ENCODE peak calls at places on chromosomes 5 and 9, in ten cellular contexts. One of them, this sample, is unnamed.

GRCh38 chr5:56170557-56170956 is 62.6 kb downstream of the ANKRD55 start:
- DNase-seq in fibroblast of lung: peak; percentile 65
- DNase-seq in left ventricle myocardium inferior: no peak
- DNase-seq in heart left ventricle: no peak
- DNase-seq in epithelial cell of prostate: no peak
- DNase-seq in suprapubic skin: no peak
- DNase-seq in astrocyte: peak; percentile 95
- DNase-seq in colonic mucosa: no peak
- DNase-seq in Karpas-422: no peak
- DNase-seq in coronary artery: no peak
- DNase-seq in this sample: no peak

GRCh38 chr5:81904861-81905260 is 67.0 kb upstream of the ATG10 start:
- DNase-seq in fibroblast of lung: no peak
- DNase-seq in left ventricle myocardium inferior: no peak
- DNase-seq in heart left ventricle: no peak
- DNase-seq in epithelial cell of prostate: no peak
- DNase-seq in suprapubic skin: no peak
- DNase-seq in astrocyte: peak; percentile 48
- DNase-seq in colonic mucosa: no peak
- DNase-seq in Karpas-422: no peak
- DNase-seq in coronary artery: no peak
- DNase-seq in this sample: no peak

GRCh38 chr5:53884411-53884810 is 324.0 kb downstream of the NDUFS4 start:
- DNase-seq in fibroblast of lung: no peak
- DNase-seq in left ventricle myocardium inferior: no peak
- DNase-seq in heart left ventricle: no peak
- DNase-seq in epithelial cell of prostate: no peak
- DNase-seq in suprapubic skin: no peak
- DNase-seq in astrocyte: no peak
- DNase-seq in colonic mucosa: no peak
- DNase-seq in Karpas-422: no peak
- DNase-seq in coronary artery: no peak
- DNase-seq in this sample: no peak

GRCh38 chr9:36485647-36486453 is 85.8 kb upstream of the RNF38 start:
- DNase-seq in fibroblast of lung: peak; percentile 20
- DNase-seq in left ventricle myocardium inferior: no peak
- DNase-seq in heart left ventricle: no peak
- DNase-seq in epithelial cell of prostate: no peak
- DNase-seq in suprapubic skin: peak; percentile 64
- DNase-seq in astrocyte: no peak
- DNase-seq in colonic mucosa: peak; percentile 35
- DNase-seq in Karpas-422: no peak
- DNase-seq in coronary artery: peak; percentile 73
- DNase-seq in this sample: no peak

GRCh38 chr9:110573305-110573704 is 6.2 kb downstream of the SVEP1 start:
- DNase-seq in fibroblast of lung: no peak
- DNase-seq in left ventricle myocardium inferior: no peak
- DNase-seq in heart left ventricle: no peak
- DNase-seq in epithelial cell of prostate: no peak
- DNase-seq in suprapubic skin: no peak
- DNase-seq in astrocyte: no peak
- DNase-seq in colonic mucosa: no peak
- DNase-seq in Karpas-422: no peak
- DNase-seq in coronary artery: no peak
- DNase-seq in this sample: no peak

GRCh38 chr5:176132471-176133288 is 105.5 kb upstream of the SIMC1 start:
- DNase-seq in fibroblast of lung: no peak
- DNase-seq in left ventricle myocardium inferior: no peak
- DNase-seq in heart left ventricle: no peak
- DNase-seq in epithelial cell of prostate: no peak
- DNase-seq in suprapubic skin: no peak
- DNase-seq in astrocyte: no peak
- DNase-seq in colonic mucosa: no peak
- DNase-seq in Karpas-422: no peak
- DNase-seq in coronary artery: no peak
- DNase-seq in this sample: peak; percentile 50

GRCh38 chr9:79687131-79687447 is 115.3 kb downstream of the TLE4 start:
- DNase-seq in fibroblast of lung: no peak
- DNase-seq in left ventricle myocardium inferior: no peak
- DNase-seq in heart left ventricle: no peak
- DNase-seq in epithelial cell of prostate: no peak
- DNase-seq in suprapubic skin: no peak
- DNase-seq in astrocyte: no peak
- DNase-seq in colonic mucosa: no peak
- DNase-seq in Karpas-422: no peak
- DNase-seq in coronary artery: no peak
- DNase-seq in this sample: peak; percentile 18

GRCh38 chr5:169814522-169814921 is 165.8 kb downstream of the INSYN2B start:
- DNase-seq in fibroblast of lung: peak; percentile 38
- DNase-seq in left ventricle myocardium inferior: no peak
- DNase-seq in heart left ventricle: no peak
- DNase-seq in epithelial cell of prostate: no peak
- DNase-seq in suprapubic skin: no peak
- DNase-seq in astrocyte: no peak
- DNase-seq in colonic mucosa: no peak
- DNase-seq in Karpas-422: no peak
- DNase-seq in coronary artery: no peak
- DNase-seq in this sample: no peak

GRCh38 chr5:135183464-135183863 is 149.4 kb upstream of the PITX1 start:
- DNase-seq in fibroblast of lung: no peak
- DNase-seq in left ventricle myocardium inferior: no peak
- DNase-seq in heart left ventricle: no peak
- DNase-seq in epithelial cell of prostate: no peak
- DNase-seq in suprapubic skin: no peak
- DNase-seq in astrocyte: no peak
- DNase-seq in colonic mucosa: no peak
- DNase-seq in Karpas-422: no peak
- DNase-seq in coronary artery: no peak
- DNase-seq in this sample: no peak

GRCh38 chr5:167573274-167574127 is 717.9 kb upstream of the WWC1 start:
- DNase-seq in fibroblast of lung: peak; percentile 70
- DNase-seq in left ventricle myocardium inferior: no peak
- DNase-seq in heart left ventricle: no peak
- DNase-seq in epithelial cell of prostate: no peak
- DNase-seq in suprapubic skin: no peak
- DNase-seq in astrocyte: peak; percentile 86
- DNase-seq in colonic mucosa: no peak
- DNase-seq in Karpas-422: no peak
- DNase-seq in coronary artery: no peak
- DNase-seq in this sample: no peak

GRCh38 chr5:68359699-68360098 is 144.1 kb downstream of the PIK3R1 start:
- DNase-seq in fibroblast of lung: no peak
- DNase-seq in left ventricle myocardium inferior: no peak
- DNase-seq in heart left ventricle: no peak
- DNase-seq in epithelial cell of prostate: no peak
- DNase-seq in suprapubic skin: no peak
- DNase-seq in astrocyte: no peak
- DNase-seq in colonic mucosa: no peak
- DNase-seq in Karpas-422: no peak
- DNase-seq in coronary artery: no peak
- DNase-seq in this sample: no peak

DNA sequence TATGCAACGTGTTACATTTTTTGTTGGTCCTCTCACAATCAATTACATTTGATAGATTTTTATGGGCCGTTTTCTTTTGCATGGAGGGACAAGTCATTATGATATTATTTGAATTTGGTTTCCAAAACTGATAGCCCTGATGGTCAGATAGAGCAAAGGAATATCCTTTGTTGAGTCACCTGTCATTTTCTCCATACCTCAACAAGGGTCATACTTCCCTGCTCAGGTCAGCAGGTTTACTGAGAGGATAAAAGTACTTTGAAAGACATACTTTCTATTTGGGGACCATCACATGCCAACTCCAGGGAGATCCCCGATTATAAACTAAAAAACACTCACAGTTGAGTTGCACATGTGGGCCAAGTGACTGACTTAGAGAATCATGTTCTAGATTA is 132.9 kb downstream of the SUSD1 start:
- DNase-seq in fibroblast of lung: no peak
- DNase-seq in left ventricle myocardium inferior: no peak
- DNase-seq in heart left ventricle: no peak
- DNase-seq in epithelial cell of prostate: no peak
- DNase-seq in suprapubic skin: no peak
- DNase-seq in astrocyte: no peak
- DNase-seq in colonic mucosa: no peak
- DNase-seq in Karpas-422: no peak
- DNase-seq in coronary artery: no peak
- DNase-seq in this sample: no peak
- H3K27ac ChIP-seq in fibroblast of lung: peak overlapping the region; percentile 89
- H3K27ac ChIP-seq in left ventricle myocardium inferior: no peak overlapping the region
- H3K27ac ChIP-seq in heart left ventricle: no peak overlapping the region
- H3K27ac ChIP-seq in epithelial cell of prostate: peak overlapping the region; percentile 78
- H3K27ac ChIP-seq in suprapubic skin: no peak overlapping the region
- H3K27ac ChIP-seq in astrocyte: peak overlapping the region; percentile 88
- H3K27ac ChIP-seq in colonic mucosa: no peak overlapping the region
- H3K27ac ChIP-seq in Karpas-422: no peak overlapping the region
- H3K27ac ChIP-seq in coronary artery: no peak overlapping the region
- H3K27ac ChIP-seq in this sample: no peak overlapping the region

GRCh38 chr9:114314256-114314867 is 8.5 kb upstream of the ORM1 start:
- DNase-seq in fibroblast of lung: no peak
- DNase-seq in left ventricle myocardium inferior: no peak
- DNase-seq in heart left ventricle: no peak
- DNase-seq in epithelial cell of prostate: no peak
- DNase-seq in suprapubic skin: no peak
- DNase-seq in astrocyte: no peak
- DNase-seq in colonic mucosa: peak; percentile 3
- DNase-seq in Karpas-422: no peak
- DNase-seq in coronary artery: peak; percentile 16
- DNase-seq in this sample: no peak

GRCh38 chr9:114317665-114318357 is 5.1 kb upstream of the ORM1 start:
- DNase-seq in fibroblast of lung: peak; percentile 92
- DNase-seq in left ventricle myocardium inferior: no peak
- DNase-seq in heart left ventricle: no peak
- DNase-seq in epithelial cell of prostate: no peak
- DNase-seq in suprapubic skin: peak; percentile 6
- DNase-seq in astrocyte: no peak
- DNase-seq in colonic mucosa: no peak
- DNase-seq in Karpas-422: no peak
- DNase-seq in coronary artery: peak; percentile 35
- DNase-seq in this sample: no peak

GRCh38 chr9:114314881-114315722 is 7.8 kb upstream of the ORM1 start:
- DNase-seq in fibroblast of lung: no peak
- DNase-seq in left ventricle myocardium inferior: no peak
- DNase-seq in heart left ventricle: peak; percentile 21
- DNase-seq in epithelial cell of prostate: no peak
- DNase-seq in suprapubic skin: peak; percentile 3
- DNase-seq in astrocyte: no peak
- DNase-seq in colonic mucosa: peak; percentile 11
- DNase-seq in Karpas-422: no peak
- DNase-seq in coronary artery: peak; percentile 60
- DNase-seq in this sample: no peak

GRCh38 chr9:114316605-114317230 is 6.2 kb upstream of the ORM1 start:
- DNase-seq in fibroblast of lung: no peak
- DNase-seq in left ventricle myocardium inferior: no peak
- DNase-seq in heart left ventricle: peak; percentile 5
- DNase-seq in epithelial cell of prostate: no peak
- DNase-seq in suprapubic skin: no peak
- DNase-seq in astrocyte: peak; percentile 7
- DNase-seq in colonic mucosa: peak; percentile 11
- DNase-seq in Karpas-422: no peak
- DNase-seq in coronary artery: peak; percentile 22
- DNase-seq in this sample: no peak

GRCh38 chr9:114315723-114316363 is 7.1 kb upstream of the ORM1 start:
- DNase-seq in fibroblast of lung: no peak
- DNase-seq in left ventricle myocardium inferior: no peak
- DNase-seq in heart left ventricle: no peak
- DNase-seq in epithelial cell of prostate: no peak
- DNase-seq in suprapubic skin: peak; percentile 5
- DNase-seq in astrocyte: no peak
- DNase-seq in colonic mucosa: peak; percentile 4
- DNase-seq in Karpas-422: no peak
- DNase-seq in coronary artery: no peak
- DNase-seq in this sample: no peak
- H3K27ac ChIP-seq in fibroblast of lung: no peak overlapping the region
- H3K27ac ChIP-seq in left ventricle myocardium inferior: no peak overlapping the region
- H3K27ac ChIP-seq in heart left ventricle: no peak overlapping the region
- H3K27ac ChIP-seq in epithelial cell of prostate: no peak overlapping the region
- H3K27ac ChIP-seq in suprapubic skin: no peak overlapping the region
- H3K27ac ChIP-seq in astrocyte: no peak overlapping the region
- H3K27ac ChIP-seq in colonic mucosa: no peak overlapping the region
- H3K27ac ChIP-seq in Karpas-422: no peak overlapping the region
- H3K27ac ChIP-seq in coronary artery: no peak overlapping the region
- H3K27ac ChIP-seq in this sample: no peak overlapping the region

DNA sequence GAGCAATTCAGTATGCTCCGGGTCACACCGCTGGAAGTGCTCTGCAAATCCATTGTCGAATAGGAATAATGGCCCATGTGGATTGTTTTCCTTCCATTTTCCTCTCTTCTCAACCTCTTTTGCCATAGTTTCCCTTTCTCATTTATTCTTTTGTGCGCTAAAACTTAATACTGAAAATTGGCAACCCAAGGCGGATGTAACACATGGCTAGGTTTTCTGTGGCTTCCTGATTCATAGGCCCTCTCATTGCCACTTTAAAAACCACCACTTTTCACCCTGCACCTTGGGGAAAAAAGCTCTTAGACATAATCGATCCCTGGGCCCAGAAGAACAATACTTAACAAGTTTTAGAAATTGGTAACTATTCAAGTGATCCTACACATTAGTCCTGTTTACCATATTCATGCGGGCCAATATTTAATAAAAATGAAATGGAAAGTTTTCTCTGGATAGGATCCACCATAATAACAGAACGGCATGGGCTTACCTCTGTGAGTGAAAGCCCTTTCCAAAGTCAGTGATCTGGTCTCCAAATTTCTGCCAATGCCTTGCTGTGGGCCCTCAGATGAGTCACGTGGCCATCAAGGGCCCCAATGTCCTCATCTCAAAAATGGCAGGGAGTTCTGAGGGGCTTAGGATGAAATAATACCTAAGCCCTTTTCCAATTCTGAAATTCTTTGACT is 34.6 kb downstream of the ITK start:
- DNase-seq in fibroblast of lung: no peak
- DNase-seq in left ventricle myocardium inferior: no peak
- DNase-seq in heart left ventricle: no peak
- DNase-seq in epithelial cell of prostate: no peak
- DNase-seq in suprapubic skin: no peak
- DNase-seq in astrocyte: no peak
- DNase-seq in colonic mucosa: no peak
- DNase-seq in Karpas-422: peak; percentile 88
- DNase-seq in coronary artery: no peak
- DNase-seq in this sample: no peak
- H3K27ac ChIP-seq in fibroblast of lung: no peak overlapping the region
- H3K27ac ChIP-seq in left ventricle myocardium inferior: no peak overlapping the region
- H3K27ac ChIP-seq in heart left ventricle: no peak overlapping the region
- H3K27ac ChIP-seq in epithelial cell of prostate: no peak overlapping the region
- H3K27ac ChIP-seq in suprapubic skin: no peak overlapping the region
- H3K27ac ChIP-seq in astrocyte: no peak overlapping the region
- H3K27ac ChIP-seq in colonic mucosa: no peak overlapping the region
- H3K27ac ChIP-seq in Karpas-422: peak overlapping the region; percentile 99
- H3K27ac ChIP-seq in coronary artery: no peak overlapping the region
- H3K27ac ChIP-seq in this sample: no peak overlapping the region

DNA sequence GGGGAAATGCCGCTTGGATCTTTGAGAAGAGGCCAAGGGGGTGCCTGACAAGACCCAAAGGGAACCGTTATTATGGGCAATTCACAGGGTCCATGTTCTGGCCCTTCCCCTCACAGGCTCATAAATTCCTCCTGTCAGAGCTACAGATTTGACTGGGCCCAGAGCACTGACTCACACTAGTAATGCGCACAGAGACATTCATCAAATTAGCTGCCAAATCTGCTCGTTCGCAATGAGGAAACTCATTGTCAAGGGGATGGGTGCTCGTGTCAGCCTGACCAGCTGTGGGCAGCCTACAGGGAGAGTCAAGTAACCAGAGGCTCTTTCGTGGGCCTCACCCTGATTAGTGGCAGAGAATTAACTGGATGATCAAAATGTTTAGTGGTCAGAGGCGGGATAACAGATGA is 377.4 kb downstream of the ACTL7B start:
- DNase-seq in fibroblast of lung: peak; percentile 98
- DNase-seq in left ventricle myocardium inferior: no peak
- DNase-seq in heart left ventricle: peak; percentile 35
- DNase-seq in epithelial cell of prostate: peak; percentile 96
- DNase-seq in suprapubic skin: peak; percentile 66
- DNase-seq in astrocyte: peak; percentile 98
- DNase-seq in colonic mucosa: peak; percentile 60
- DNase-seq in Karpas-422: no peak
- DNase-seq in coronary artery: peak; percentile 76
- DNase-seq in this sample: no peak
- H3K27ac ChIP-seq in fibroblast of lung: peak overlapping the region; percentile 95
- H3K27ac ChIP-seq in left ventricle myocardium inferior: no peak overlapping the region
- H3K27ac ChIP-seq in heart left ventricle: no peak overlapping the region
- H3K27ac ChIP-seq in epithelial cell of prostate: peak overlapping the region; percentile 89
- H3K27ac ChIP-seq in suprapubic skin: peak overlapping the region; percentile 90
- H3K27ac ChIP-seq in astrocyte: peak overlapping the region; percentile 95
- H3K27ac ChIP-seq in colonic mucosa: peak overlapping the region; percentile 77
- H3K27ac ChIP-seq in Karpas-422: no peak overlapping the region
- H3K27ac ChIP-seq in coronary artery: peak overlapping the region; percentile 90
- H3K27ac ChIP-seq in this sample: no peak overlapping the region

This sample was measured in caudate nucleus.